ENCODE peak calls at places on chromosomes 13 and 19, in four cellular contexts. One of them, this sample, is unnamed.

GRCh38 chr13:86193281-86193680 is 394.1 kb upstream of the SLITRK6 start:
- DNase-seq in thoracic aorta: no peak
- DNase-seq in epithelial cell of esophagus: peak
- DNase-seq in bronchial epithelial cell: no peak
- DNase-seq in this sample: no peak

GRCh38 chr19:35846038-35846668 is 6.2 kb downstream of the NPHS1 start:
- DNase-seq in thoracic aorta: no peak
- DNase-seq in epithelial cell of esophagus: no peak
- DNase-seq in bronchial epithelial cell: peak
- DNase-seq in this sample: no peak

GRCh38 chr13:26480246-26480855 is 77.1 kb upstream of the WASF3 start:
- DNase-seq in thoracic aorta: no peak
- DNase-seq in epithelial cell of esophagus: peak
- DNase-seq in bronchial epithelial cell: peak
- DNase-seq in this sample: no peak

GRCh38 chr19:694481-695349 is 537 bp downstream of the PRSS57 start:
- DNase-seq in thoracic aorta: no peak
- DNase-seq in epithelial cell of esophagus: no peak
- DNase-seq in bronchial epithelial cell: no peak
- DNase-seq in this sample: no peak

GRCh38 chr19:30895946-30896345 is 453.3 kb downstream of the TSHZ3 start:
- DNase-seq in thoracic aorta: no peak
- DNase-seq in epithelial cell of esophagus: no peak
- DNase-seq in bronchial epithelial cell: no peak
- DNase-seq in this sample: no peak

GRCh38 chr19:13031917-13032623 is 36.8 kb downstream of the NFIX start:
- DNase-seq in thoracic aorta: no peak
- DNase-seq in epithelial cell of esophagus: peak
- DNase-seq in bronchial epithelial cell: peak
- DNase-seq in this sample: no peak

GRCh38 chr13:23378009-23378632 is 55.4 kb downstream of the SACS start:
- DNase-seq in thoracic aorta: peak
- DNase-seq in epithelial cell of esophagus: peak
- DNase-seq in bronchial epithelial cell: peak
- DNase-seq in this sample: no peak

GRCh38 chr13:46359731-46360130 is 27.3 kb downstream of the RUBCNL start:
- DNase-seq in thoracic aorta: no peak
- DNase-seq in epithelial cell of esophagus: no peak
- DNase-seq in bronchial epithelial cell: no peak
- DNase-seq in this sample: no peak

GRCh38 chr19:28606269-28607032 is 606.5 kb downstream of the UQCRFS1 start:
- DNase-seq in thoracic aorta: no peak
- DNase-seq in epithelial cell of esophagus: no peak
- DNase-seq in bronchial epithelial cell: no peak
- DNase-seq in this sample: no peak

GRCh38 chr19:15464394-15465385 is at the start of gene RASAL3:
- DNase-seq in thoracic aorta: no peak
- DNase-seq in epithelial cell of esophagus: no peak
- DNase-seq in bronchial epithelial cell: no peak
- DNase-seq in this sample: no peak

GRCh38 chr13:49551245-49551644 is 34.1 kb downstream of the RCBTB1 start:
- DNase-seq in thoracic aorta: no peak
- DNase-seq in epithelial cell of esophagus: no peak
- DNase-seq in bronchial epithelial cell: no peak
- DNase-seq in this sample: no peak

GRCh38 chr19:49387936-49388372 is at the start of gene KASH5:
- DNase-seq in thoracic aorta: no peak
- DNase-seq in epithelial cell of esophagus: peak
- DNase-seq in bronchial epithelial cell: peak
- DNase-seq in this sample: no peak

GRCh38 chr13:96817336-96817941 is 176.8 kb downstream of the OXGR1 start:
- DNase-seq in thoracic aorta: no peak
- DNase-seq in epithelial cell of esophagus: peak
- DNase-seq in bronchial epithelial cell: peak
- DNase-seq in this sample: no peak

GRCh38 chr19:49875801-49876421 is 1.2 kb downstream of the AKT1S1 start:
- DNase-seq in thoracic aorta: no peak
- DNase-seq in epithelial cell of esophagus: peak
- DNase-seq in bronchial epithelial cell: no peak
- DNase-seq in this sample: no peak

GRCh38 chr19:48393559-48394330 is at the start of gene GRIN2D:
- DNase-seq in thoracic aorta: no peak
- DNase-seq in epithelial cell of esophagus: no peak
- DNase-seq in bronchial epithelial cell: no peak
- DNase-seq in this sample: no peak

GRCh38 chr19:49403404-49404187 is 15.5 kb downstream of the KASH5 start:
- DNase-seq in thoracic aorta: no peak
- DNase-seq in epithelial cell of esophagus: no peak
- DNase-seq in bronchial epithelial cell: no peak
- DNase-seq in this sample: no peak

GRCh38 chr19:39341122-39341719 is 1.0 kb upstream of the SAMD4B start:
- DNase-seq in thoracic aorta: no peak
- DNase-seq in epithelial cell of esophagus: no peak
- DNase-seq in bronchial epithelial cell: no peak
- DNase-seq in this sample: no peak

GRCh38 chr13:33257786-33258185 is 27.8 kb downstream of the STARD13 start:
- DNase-seq in thoracic aorta: no peak
- DNase-seq in epithelial cell of esophagus: no peak
- DNase-seq in bronchial epithelial cell: no peak
- DNase-seq in this sample: no peak

GRCh38 chr19:18368504-18369222 is 17.3 kb upstream of the GDF15 start:
- DNase-seq in thoracic aorta: no peak
- DNase-seq in epithelial cell of esophagus: no peak
- DNase-seq in bronchial epithelial cell: no peak
- DNase-seq in this sample: no peak

GRCh38 chr13:44048326-44048725 is 168.6 kb downstream of the LACC1 start:
- DNase-seq in thoracic aorta: no peak
- DNase-seq in epithelial cell of esophagus: no peak
- DNase-seq in bronchial epithelial cell: no peak
- DNase-seq in this sample: no peak

DNA sequence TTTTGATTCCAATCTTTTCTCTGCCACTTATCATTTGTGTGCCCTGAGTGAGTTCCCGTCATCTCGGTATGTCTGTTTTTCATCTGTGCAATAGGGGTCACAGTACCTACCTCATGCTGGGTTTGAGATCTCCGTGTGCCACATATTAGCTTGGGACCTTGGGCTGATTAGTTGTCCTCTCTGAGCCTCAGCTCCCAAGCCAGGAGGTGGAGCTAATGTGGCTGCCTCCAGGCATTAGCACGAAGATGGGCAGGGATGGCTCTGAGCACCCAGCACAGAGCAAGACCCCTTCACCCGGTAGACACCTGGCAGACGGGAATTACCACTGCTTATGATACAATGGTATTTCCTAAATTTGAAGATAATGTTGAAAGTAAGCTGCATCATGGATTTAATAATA is 35.8 kb upstream of the XPO4 start:
- DNase-seq in thoracic aorta: no peak
- DNase-seq in epithelial cell of esophagus: no peak
- DNase-seq in bronchial epithelial cell: no peak
- DNase-seq in this sample: no peak
- TF ChIP-seq CTCF in thoracic aorta: no peak
- TF ChIP-seq CTCF in epithelial cell of esophagus: no peak
- TF ChIP-seq CTCF in bronchial epithelial cell: no peak
- TF ChIP-seq CTCF in this sample: no peak

GRCh38 chr19:7767487-7767886 is 4.4 kb downstream of the CLEC4M start:
- DNase-seq in thoracic aorta: no peak
- DNase-seq in epithelial cell of esophagus: no peak
- DNase-seq in bronchial epithelial cell: no peak
- DNase-seq in this sample: no peak
- TF ChIP-seq CTCF in thoracic aorta: no peak
- TF ChIP-seq CTCF in epithelial cell of esophagus: no peak
- TF ChIP-seq CTCF in bronchial epithelial cell: no peak
- TF ChIP-seq CTCF in this sample: no peak

GRCh38 chr19:3607398-3608078 is 863 bp upstream of the TBXA2R start:
- DNase-seq in thoracic aorta: no peak
- DNase-seq in epithelial cell of esophagus: no peak
- DNase-seq in bronchial epithelial cell: no peak
- DNase-seq in this sample: no peak
- TF ChIP-seq CTCF in thoracic aorta: no peak
- TF ChIP-seq CTCF in epithelial cell of esophagus: no peak
- TF ChIP-seq CTCF in bronchial epithelial cell: no peak
- TF ChIP-seq CTCF in this sample: no peak

GRCh38 chr13:99614465-99614885 is 113.2 kb downstream of the TM9SF2 start:
- DNase-seq in thoracic aorta: no peak
- DNase-seq in epithelial cell of esophagus: peak
- DNase-seq in bronchial epithelial cell: peak
- DNase-seq in this sample: no peak
- TF ChIP-seq CTCF in thoracic aorta: no peak
- TF ChIP-seq CTCF in epithelial cell of esophagus: no peak
- TF ChIP-seq CTCF in bronchial epithelial cell: peak
- TF ChIP-seq CTCF in this sample: no peak

GRCh38 chr13:67740871-67741475 is 510.8 kb upstream of the PCDH9 start:
- DNase-seq in thoracic aorta: no peak
- DNase-seq in epithelial cell of esophagus: no peak
- DNase-seq in bronchial epithelial cell: no peak
- DNase-seq in this sample: no peak

GRCh38 chr13:67742478-67742877 is 512.3 kb upstream of the PCDH9 start:
- DNase-seq in thoracic aorta: no peak
- DNase-seq in epithelial cell of esophagus: no peak
- DNase-seq in bronchial epithelial cell: no peak
- DNase-seq in this sample: no peak

GRCh38 chr13:67735651-67736050 is 505.5 kb upstream of the PCDH9 start:
- DNase-seq in thoracic aorta: no peak
- DNase-seq in epithelial cell of esophagus: no peak
- DNase-seq in bronchial epithelial cell: no peak
- DNase-seq in this sample: no peak

DNA sequence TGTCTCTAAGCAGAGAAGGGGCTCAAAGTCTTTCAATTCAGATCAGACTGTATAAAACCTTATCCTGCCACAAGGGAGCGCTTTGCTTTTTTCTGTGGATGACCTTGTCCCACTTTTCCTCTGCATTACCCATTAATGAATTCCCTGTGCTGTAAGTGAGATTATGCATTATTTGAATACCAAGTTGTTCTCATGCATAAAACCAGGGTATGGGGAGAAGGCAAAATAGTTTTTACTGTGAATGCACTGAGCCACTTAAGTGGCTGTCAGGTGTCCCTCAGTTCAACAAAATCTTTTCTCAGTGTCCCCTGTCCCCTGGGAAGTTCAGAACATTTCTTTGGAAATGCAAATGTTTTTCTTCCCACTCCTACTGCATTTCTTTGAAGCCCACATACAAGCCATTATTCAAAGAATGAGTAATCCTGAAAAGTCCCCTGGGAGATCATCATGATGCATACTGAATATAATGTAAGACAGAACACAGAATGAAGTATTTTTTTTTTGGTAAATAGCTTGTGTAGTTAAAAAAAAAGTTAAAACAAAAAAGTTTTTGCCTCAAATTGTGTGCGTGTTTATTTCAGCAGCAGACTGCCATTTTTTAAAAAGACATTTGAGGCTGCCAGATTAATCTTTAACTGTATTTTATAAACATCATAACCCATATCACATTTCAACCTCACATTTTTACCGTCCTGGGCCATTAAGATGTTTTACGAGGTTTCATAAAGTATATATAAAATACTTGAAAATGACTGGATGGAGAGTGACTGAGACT is 506.7 kb upstream of the PCDH9 start:
- DNase-seq in thoracic aorta: no peak
- DNase-seq in epithelial cell of esophagus: peak
- DNase-seq in bronchial epithelial cell: no peak
- DNase-seq in this sample: no peak
- TF ChIP-seq CTCF in thoracic aorta: no peak
- TF ChIP-seq CTCF in epithelial cell of esophagus: peak
- TF ChIP-seq CTCF in bronchial epithelial cell: no peak
- TF ChIP-seq CTCF in this sample: peak